ENCODE peak calls at places on chromosomes 1 and 21, in ten cellular contexts. D, P, O, L, F, Q, V, E, H and Z are unnamed samples.

GRCh38 chr1:196407358-196408041 is 200.7 kb downstream of the KCNT2 start:
- DNase-seq in F (no peak), O (no peak), H (no peak), E (no peak), D (no peak), Q (peak), V (no peak), P (no peak), L (no peak), Z (no peak)

GRCh38 chr1:51661081-51661518 is 44.2 kb downstream of the OSBPL9 start:
- DNase-seq in E (peak), H (no peak), L (peak), D (no peak), V (no peak), Q (peak), P (peak), O (no peak), F (peak), Z (no peak)

GRCh38 chr1:237309595-237310118 is 267.7 kb downstream of the RYR2 start:
- DNase-seq in L (no peak), F (no peak), H (no peak), D (no peak), V (no peak), O (no peak), P (no peak), E (no peak), Q (no peak), Z (no peak)

GRCh38 chr1:214337015-214337414 is 56.1 kb downstream of the SMYD2 start:
- DNase-seq in V (no peak), L (no peak), O (no peak), F (no peak), D (no peak), P (no peak), Q (no peak), H (no peak), E (no peak), Z (no peak)

GRCh38 chr1:228172591-228173527 is 7.3 kb downstream of the IBA57 start:
- DNase-seq in D (no peak), F (no peak), H (no peak), P (no peak), O (no peak), V (no peak), Q (no peak), L (no peak), E (no peak), Z (no peak)

GRCh38 chr1:59007429-59007819 is 223.6 kb upstream of the JUN start:
- DNase-seq in F (no peak), L (no peak), V (no peak), H (no peak), Q (no peak), E (no peak), O (no peak), D (no peak), P (no peak), Z (no peak)

GRCh38 chr1:229207916-229208315 is 63.0 kb upstream of the RAB4A start:
- DNase-seq in F (no peak), E (no peak), V (no peak), D (no peak), Q (no peak), O (no peak), P (no peak), L (no peak), H (peak), Z (no peak)

GRCh38 chr1:189769448-189769847 is 708.2 kb downstream of the BRINP3 start:
- DNase-seq in H (no peak), Q (no peak), O (no peak), E (no peak), D (no peak), F (no peak), P (no peak), L (no peak), V (no peak), Z (no peak)

GRCh38 chr1:26126321-26127084 is 14.9 kb downstream of the PDIK1L start:
- DNase-seq in D (peak), V (peak), E (no peak), L (peak), P (peak), H (peak), Q (peak), F (peak), O (no peak), Z (peak)

GRCh38 chr1:11541956-11542355 is 63.0 kb downstream of the DISP3 start:
- DNase-seq in H (no peak), V (no peak), D (no peak), F (no peak), Q (no peak), O (no peak), L (no peak), E (no peak), P (no peak), Z (no peak)

GRCh38 chr1:179015396-179015795 is 10.3 kb upstream of the FAM20B start:
- DNase-seq in D (no peak), L (no peak), F (no peak), H (no peak), E (no peak), V (no peak), P (no peak), O (no peak), Q (no peak), Z (no peak)

GRCh38 chr1:110436635-110437034 is 14.3 kb upstream of the PROK1 start:
- DNase-seq in L (no peak), D (no peak), O (no peak), Q (no peak), V (no peak), F (no peak), H (no peak), P (no peak), E (no peak), Z (no peak)

GRCh38 chr1:154176341-154176740 is 15.6 kb downstream of the TPM3 start:
- DNase-seq in H (no peak), O (no peak), F (peak), D (no peak), V (no peak), Q (no peak), E (peak), L (peak), P (no peak), Z (no peak)

GRCh38 chr1:160862151-160863061 is at the start of gene CD244:
- DNase-seq in O (peak), P (no peak), Q (no peak), D (peak), E (no peak), V (no peak), L (no peak), F (peak), H (peak), Z (peak)

GRCh38 chr1:181251001-181251712 is 162.7 kb downstream of the IER5 start:
- DNase-seq in V (no peak), Q (peak), L (peak), H (no peak), O (no peak), P (peak), D (no peak), E (peak), F (peak), Z (no peak)

GRCh38 chr1:201309420-201309819 is 26.1 kb downstream of the PKP1 start:
- DNase-seq in P (peak), L (peak), V (no peak), O (peak), E (no peak), D (peak), Q (peak), F (peak), H (no peak), Z (no peak)

GRCh38 chr1:19738106-19738505 is 61.6 kb downstream of the TMCO4 start:
- DNase-seq in D (no peak), Q (no peak), O (peak), L (no peak), F (no peak), V (no peak), H (no peak), P (no peak), E (no peak), Z (no peak)

GRCh38 chr1:29396438-29397255 is 160.3 kb downstream of the PTPRU start:
- DNase-seq in O (no peak), P (no peak), D (no peak), V (no peak), E (no peak), Q (no peak), F (peak), H (peak), L (no peak), Z (no peak)

GRCh38 chr1:29682918-29683314 is 446.6 kb downstream of the PTPRU start:
- DNase-seq in P (no peak), L (no peak), V (no peak), D (no peak), Q (no peak), H (peak), E (no peak), F (no peak), O (no peak), Z (no peak)

GRCh38 chr1:29392486-29393450 is 156.4 kb downstream of the PTPRU start:
- DNase-seq in P (no peak), F (no peak), Q (no peak), V (no peak), H (peak), O (no peak), L (no peak), D (no peak), E (no peak), Z (no peak)

GRCh38 chr1:29630756-29631155 is 394.4 kb downstream of the PTPRU start:
- DNase-seq in V (no peak), F (no peak), D (no peak), H (peak), L (no peak), Q (no peak), O (no peak), E (no peak), P (no peak), Z (no peak)

GRCh38 chr1:148160048-148160395 is 7.9 kb upstream of the NBPF11 start:
- DNase-seq in H (no peak), L (no peak), D (no peak), O (no peak), Q (no peak), E (no peak), F (no peak), P (no peak), V (no peak), Z (no peak)

GRCh38 chr1:177432897-177433296 is 262.1 kb downstream of the BRINP2 start:
- DNase-seq in O (no peak), D (no peak), Q (no peak), F (peak), E (no peak), V (no peak), L (peak), H (no peak), P (no peak), Z (no peak)

GRCh38 chr1:172790245-172790644 is 131.3 kb downstream of the FASLG start:
- DNase-seq in D (no peak), O (no peak), E (no peak), P (no peak), L (no peak), V (no peak), F (no peak), Q (no peak), H (no peak), Z (no peak)

GRCh38 chr1:53583903-53584210 is 124.7 kb downstream of the DMRTB1 start:
- DNase-seq in O (no peak), E (no peak), Q (no peak), V (no peak), H (no peak), D (no peak), F (no peak), L (no peak), P (no peak), Z (no peak)

GRCh38 chr1:185412385-185413074 is 95.5 kb upstream of the IVNS1ABP start:
- DNase-seq in E (no peak), L (no peak), O (no peak), P (peak), F (peak), V (no peak), H (no peak), D (no peak), Q (no peak), Z (no peak)

GRCh38 chr1:91997607-91998195 is 32.1 kb upstream of the EPHX4 start:
- DNase-seq in O (no peak), D (peak), Q (peak), E (peak), V (peak), P (peak), L (peak), H (no peak), F (peak), Z (no peak)

GRCh38 chr1:158043232-158043631 is 49.8 kb downstream of the KIRREL1 start:
- DNase-seq in H (no peak), L (no peak), D (no peak), F (no peak), V (no peak), E (no peak), P (no peak), O (no peak), Q (no peak), Z (no peak)

GRCh38 chr1:50717327-50717726 is 242.7 kb downstream of the FAF1 start:
- DNase-seq in P (no peak), L (no peak), O (no peak), E (no peak), V (no peak), F (no peak), Q (no peak), H (no peak), D (no peak), Z (no peak)

GRCh38 chr21:37658994-37659458 is 257.2 kb downstream of the KCNJ6 start:
- DNase-seq in E (peak), D (no peak), V (no peak), O (no peak), Q (peak), L (no peak), F (peak), H (no peak), P (peak), Z (no peak)

GRCh38 chr1:12617511-12617900 is 504 bp downstream of the DHRS3 start:
- DNase-seq in F (peak), D (peak), L (no peak), P (peak), O (no peak), H (no peak), Q (no peak), V (peak), E (no peak), Z (no peak)

GRCh38 chr1:97489834-97490233 is 431.0 kb downstream of the DPYD start:
- DNase-seq in P (peak), F (peak), L (peak), V (no peak), Q (peak), H (no peak), D (no peak), O (no peak), E (no peak), Z (no peak)

GRCh38 chr1:27545876-27546275 is 55.9 kb upstream of the WASF2 start:
- DNase-seq in V (no peak), P (no peak), O (peak), H (no peak), F (no peak), E (no peak), Q (no peak), D (no peak), L (no peak), Z (no peak)

GRCh38 chr1:21495225-21495820 is 13.9 kb upstream of the ALPL start:
- DNase-seq in Q (no peak), V (no peak), H (no peak), D (no peak), O (no peak), L (no peak), P (no peak), F (no peak), E (no peak), Z (no peak)

GRCh38 chr21:20875741-20876140 is 122.5 kb upstream of the NCAM2 start:
- DNase-seq in E (no peak), O (no peak), P (peak), Q (no peak), H (no peak), L (no peak), F (no peak), V (no peak), D (no peak), Z (no peak)
- TF ChIP-seq CTCF in E (no peak), O (no peak), P (no peak), Q (no peak), H (peak), L (peak), F (no peak), V (no peak), D (no peak), Z (no peak)

DNA sequence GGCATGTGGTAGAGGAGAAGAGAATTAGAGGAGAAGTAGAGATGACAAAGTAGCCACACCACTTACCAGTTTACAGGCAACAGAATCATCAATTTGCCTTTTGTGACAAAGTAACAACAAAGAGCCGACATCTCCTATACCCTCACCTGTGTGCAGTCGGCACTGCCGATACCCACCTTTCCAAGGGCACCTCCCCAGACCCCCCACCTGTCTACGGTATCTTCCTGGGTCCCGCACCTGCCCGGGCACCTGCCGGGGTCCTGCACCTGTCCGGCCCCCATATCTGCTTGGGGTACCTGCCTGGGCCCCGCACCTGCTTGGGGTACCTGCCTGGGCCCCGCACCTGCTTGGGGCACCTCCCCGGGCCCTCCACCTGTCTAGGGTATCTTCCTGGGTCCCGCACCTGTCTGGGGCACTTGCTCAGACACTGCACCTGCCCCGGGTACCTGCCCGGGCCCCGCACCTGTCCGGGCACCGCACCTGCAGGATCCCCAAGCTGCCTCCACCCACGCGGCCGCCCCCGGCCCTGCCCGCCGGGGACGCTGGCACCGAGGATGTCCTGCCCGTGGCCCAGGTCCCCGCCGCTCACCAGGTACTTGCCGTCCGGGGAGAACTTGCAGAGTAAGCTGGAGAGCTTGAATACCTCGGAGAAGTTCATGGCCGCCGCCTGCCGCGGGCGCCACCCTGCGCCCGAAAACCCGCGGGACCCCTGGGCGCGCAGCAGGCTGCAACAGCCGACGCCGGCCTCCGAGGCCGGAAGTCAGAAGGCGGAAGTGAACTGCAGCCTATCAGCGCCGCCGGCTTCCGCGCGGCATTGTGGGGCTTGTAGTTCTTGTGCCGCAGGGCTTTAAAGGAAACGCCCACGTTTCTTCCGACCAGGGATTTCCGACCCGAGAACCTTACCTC is at the start of gene WRAP73:
- DNase-seq in E (peak), D (peak), V (peak), P (peak), Q (peak), O (peak), F (peak), H (peak), L (peak), Z (peak)
- TF ChIP-seq CTCF in E (peak), D (peak), V (no peak), P (peak), Q (no peak), O (peak), F (no peak), H (peak), L (peak), Z (peak)

GRCh38 chr21:34091032-34091431 is 17.7 kb downstream of the MRPS6 start:
- DNase-seq in Q (no peak), E (no peak), P (no peak), V (no peak), F (no peak), H (no peak), D (no peak), O (no peak), L (no peak), Z (no peak)
- TF ChIP-seq CTCF in Q (no peak), E (no peak), P (no peak), V (no peak), F (no peak), H (no peak), D (no peak), O (no peak), L (no peak), Z (no peak)

GRCh38 chr1:204828352-204828850 is 42.3 kb upstream of the NFASC start:
- DNase-seq in F (peak), L (peak), D (peak), V (no peak), H (no peak), P (peak), E (no peak), Q (peak), O (peak), Z (no peak)
- TF ChIP-seq CTCF in F (no peak), L (no peak), D (no peak), V (no peak), H (no peak), P (no peak), E (no peak), Q (no peak), O (peak), Z (no peak)

DNA sequence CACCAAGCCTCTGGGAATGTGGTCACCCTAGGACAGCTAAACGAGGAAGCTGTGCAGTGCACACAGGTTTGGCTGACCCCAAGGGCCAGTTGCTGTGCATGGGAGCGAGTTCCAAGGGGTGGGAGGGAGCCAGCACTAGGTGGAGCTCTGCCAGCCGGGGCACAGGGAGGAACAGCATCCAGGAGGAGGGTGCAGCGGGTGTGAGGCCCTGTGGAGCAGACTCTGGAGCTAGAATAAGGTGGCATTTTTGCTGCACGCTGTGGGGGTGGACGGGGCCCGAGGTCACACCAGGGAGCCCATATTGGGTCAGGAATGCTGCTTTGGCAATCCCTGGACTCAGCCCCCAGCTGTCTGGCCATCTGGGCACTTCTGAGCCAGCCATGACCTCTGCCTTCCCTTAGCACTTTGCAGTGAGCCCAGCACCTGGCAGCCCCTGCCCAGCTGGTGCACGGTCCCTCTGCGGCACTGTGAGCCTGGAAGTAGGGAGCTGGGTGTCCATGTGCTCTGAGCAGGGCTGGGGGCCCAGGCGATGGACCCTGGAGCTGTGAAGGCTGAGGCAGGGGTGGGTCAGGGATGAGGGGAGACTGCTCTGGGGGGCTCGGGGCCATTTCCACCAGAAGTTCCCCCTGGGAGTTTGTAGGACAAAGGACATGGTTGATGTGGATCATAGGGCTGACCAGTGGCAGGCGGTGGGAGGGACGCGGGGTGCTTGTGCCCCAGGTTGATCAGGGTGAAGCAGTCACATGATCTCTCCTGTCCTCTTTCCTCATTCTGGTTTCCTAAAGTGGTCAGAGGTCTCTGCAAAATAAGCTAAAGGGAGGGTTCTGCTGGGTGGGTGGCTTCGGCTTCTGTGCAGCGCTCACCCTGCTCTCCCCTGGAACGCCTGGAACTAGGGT is 8.9 kb downstream of the PDXK start:
- DNase-seq in E (no peak), O (peak), L (no peak), H (no peak), Q (peak), D (no peak), F (peak), P (no peak), V (no peak), Z (no peak)
- TF ChIP-seq CTCF in E (no peak), O (peak), L (peak), H (peak), Q (peak), D (no peak), F (peak), P (no peak), V (no peak), Z (no peak)

GRCh38 chr1:73637275-73637674 is 560.7 kb downstream of the LRRIQ3 start:
- DNase-seq in P (no peak), E (no peak), F (no peak), L (peak), Q (no peak), D (no peak), H (no peak), V (no peak), O (no peak), Z (no peak)

GRCh38 chr1:73639494-73639893 is 558.5 kb downstream of the LRRIQ3 start:
- DNase-seq in Q (no peak), L (no peak), D (no peak), V (no peak), E (no peak), H (no peak), O (no peak), P (no peak), F (no peak), Z (no peak)

DNA sequence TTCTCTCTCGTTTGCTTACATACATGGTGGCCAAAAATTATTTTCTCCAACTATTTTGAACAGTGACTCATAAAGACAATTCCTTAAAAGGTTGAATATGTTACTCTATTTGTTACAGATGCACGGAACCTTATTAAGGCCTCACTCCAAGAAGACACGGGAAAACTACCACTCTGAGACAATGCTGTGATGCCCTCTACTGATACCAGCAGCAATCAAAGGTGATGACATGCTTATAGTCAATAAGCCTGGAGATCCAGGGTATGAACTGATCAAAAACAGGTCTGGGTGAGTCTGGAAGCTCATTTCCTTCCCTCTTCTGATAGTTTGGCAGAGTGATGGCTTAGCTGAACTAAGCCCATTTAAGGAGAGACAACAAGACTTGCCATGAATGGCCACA is 563.0 kb downstream of the LRRIQ3 start:
- DNase-seq in L (peak), O (no peak), Q (peak), H (no peak), P (no peak), E (no peak), V (no peak), D (no peak), F (peak), Z (no peak)
- TF ChIP-seq CTCF in L (no peak), O (no peak), Q (no peak), H (no peak), P (no peak), E (no peak), V (no peak), D (peak), F (peak), Z (no peak)

GRCh38 chr1:209628618-209629299 is 23.5 kb downstream of the LAMB3 start:
- DNase-seq in V (no peak), Q (no peak), F (no peak), H (no peak), O (no peak), P (no peak), L (no peak), E (no peak), D (no peak), Z (no peak)
- TF ChIP-seq CTCF in V (no peak), Q (no peak), F (no peak), H (no peak), O (no peak), P (no peak), L (no peak), E (no peak), D (no peak), Z (no peak)